ENCODE peak calls at places on chromosome 11, in four cellular contexts. N, D, H and B are unnamed samples.

GRCh38 chr11:46894961-46895360 is 23.4 kb downstream of the LRP4 start:
- DNase-seq in N (no peak), D (no peak), H (no peak), B (no peak)

GRCh38 chr11:95835351-95835750 is 45.1 kb downstream of the CEP57 start:
- DNase-seq in N (no peak), D (no peak), H (no peak), B (no peak)

GRCh38 chr11:14414470-14415461 is 55.8 kb upstream of the RRAS2 start:
- DNase-seq in N (no peak), D (no peak), H (no peak), B (no peak)

GRCh38 chr11:118705111-118705741 is 25.8 kb upstream of the TREH start:
- DNase-seq in N (no peak), D (no peak), H (no peak), B (no peak)

GRCh38 chr11:8004008-8004407 is 16.9 kb downstream of the EIF3F start:
- DNase-seq in N (no peak), D (no peak), H (no peak), B (no peak)

GRCh38 chr11:3160252-3161031 is 4.7 kb downstream of the OSBPL5 start:
- DNase-seq in N (peak; percentile 46), D (peak; percentile 87), H (peak; percentile 92), B (peak; percentile 6)

GRCh38 chr11:21105196-21105917 is 436.0 kb downstream of the NELL1 start:
- DNase-seq in N (no peak), D (no peak), H (no peak), B (no peak)

GRCh38 chr11:126823271-126823670 is 177.3 kb downstream of the KIRREL3 start:
- DNase-seq in N (no peak), D (no peak), H (no peak), B (no peak)

GRCh38 chr11:101848262-101848661 is 66.5 kb upstream of the CEP126 start:
- DNase-seq in N (no peak), D (no peak), H (peak; percentile 8), B (no peak)

GRCh38 chr11:131957891-131958290 is 587.5 kb downstream of the NTM start:
- DNase-seq in N (no peak), D (no peak), H (no peak), B (no peak)

GRCh38 chr11:98099371-98099770 is 921.4 kb upstream of the CNTN5 start:
- DNase-seq in N (no peak), D (no peak), H (no peak), B (no peak)

GRCh38 chr11:134164490-134165370 is 59.0 kb downstream of the NCAPD3 start:
- DNase-seq in N (no peak), D (no peak), H (no peak), B (no peak)

GRCh38 chr11:34219862-34220490 is 114.5 kb downstream of the NAT10 start:
- DNase-seq in N (no peak), D (no peak), H (no peak), B (no peak)

GRCh38 chr11:44470849-44471248 is 94.6 kb upstream of the CD82 start:
- DNase-seq in N (no peak), D (no peak), H (no peak), B (no peak)

GRCh38 chr11:26527685-26528084 is 44.4 kb downstream of the MUC15 start:
- DNase-seq in N (no peak), D (no peak), H (no peak), B (no peak)

GRCh38 chr11:9772218-9772617 is 108.3 kb downstream of the SWAP70 start:
- DNase-seq in N (no peak), D (no peak), H (no peak), B (no peak)

GRCh38 chr11:86486261-86487030 is 111.8 kb downstream of the CCDC81 start:
- DNase-seq in N (no peak), D (no peak), H (no peak), B (no peak)

GRCh38 chr11:106998126-106998525 is 20.1 kb downstream of the GUCY1A2 start:
- DNase-seq in N (no peak), D (no peak), H (no peak), B (no peak)

GRCh38 chr11:120929090-120929489 is 94.8 kb upstream of the TBCEL start:
- DNase-seq in N (no peak), D (no peak), H (no peak), B (no peak)

GRCh38 chr11:10809373-10810199 is 860 bp upstream of the EIF4G2 start:
- DNase-seq in N (peak; percentile 19), D (peak; percentile 34), H (peak; percentile 80), B (no peak)

GRCh38 chr11:123560001-123560400 is 94.4 kb downstream of the SCN3B start:
- DNase-seq in N (no peak), D (no peak), H (no peak), B (no peak)

GRCh38 chr11:45930031-45930794 is 7.8 kb downstream of the LARGE2 start:
- DNase-seq in N (no peak), D (no peak), H (no peak), B (no peak)

GRCh38 chr11:106943089-106943488 is 75.2 kb downstream of the GUCY1A2 start:
- DNase-seq in N (no peak), D (no peak), H (no peak), B (no peak)

GRCh38 chr11:61919841-61920631 is 2.7 kb upstream of the RAB3IL1 start:
- DNase-seq in N (no peak), D (no peak), H (no peak), B (no peak)

GRCh38 chr11:73398132-73398526 is 21.9 kb downstream of the RELT start:
- DNase-seq in N (no peak), D (no peak), H (no peak), B (no peak)

GRCh38 chr11:43359432-43359818 is 705 bp downstream of the TTC17 start:
- DNase-seq in N (no peak), D (no peak), H (peak; percentile 58), B (no peak)

DNA sequence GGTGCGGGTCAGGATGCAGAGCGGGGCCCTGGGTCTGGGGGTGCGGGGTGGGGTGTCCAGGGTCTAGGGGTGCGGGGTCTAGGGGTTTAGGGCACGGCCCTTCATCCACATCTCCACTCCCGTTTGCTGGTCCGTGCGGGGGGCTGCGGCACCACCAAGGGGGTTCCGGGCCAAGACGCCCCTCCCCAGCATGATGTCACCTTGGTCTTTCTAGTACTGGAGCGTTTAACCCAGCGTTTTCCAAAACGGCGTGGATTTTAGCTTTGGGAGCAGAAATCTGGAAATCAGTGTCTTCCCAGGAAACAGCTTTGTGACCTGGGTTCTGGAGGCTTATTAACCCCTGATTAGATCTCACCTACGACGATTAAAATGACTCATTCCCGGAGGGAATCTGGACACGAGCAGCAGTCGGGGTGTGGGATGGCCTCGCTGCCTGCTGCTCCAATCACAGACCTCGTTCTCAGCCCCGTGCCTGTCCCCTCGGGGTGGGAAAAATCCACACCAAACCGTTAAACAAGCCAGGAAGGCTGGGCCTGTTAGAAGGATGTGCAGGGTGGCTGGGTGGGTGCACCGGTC is 759 bp downstream of the AP2A2 start:
- DNase-seq in N (peak; percentile 10), D (no peak), H (peak; percentile 85), B (no peak)
- TF ChIP-seq POLR2AphosphoS5 in N (no peak), D (no peak), H (peak; percentile 52), B (no peak)

GRCh38 chr11:638616-639323 is 1.7 kb downstream of the DRD4 start:
- DNase-seq in N (no peak), D (no peak), H (no peak), B (no peak)
- TF ChIP-seq EZH2 in N (no peak), D (no peak), H (no peak), B (no peak)

GRCh38 chr11:68036717-68037239 is 2.0 kb upstream of the TCIRG1 start:
- DNase-seq in N (no peak), D (no peak), H (no peak), B (no peak)
- TF ChIP-seq POLR2AphosphoS5 in N (no peak), D (no peak), H (no peak), B (peak; percentile 36)

GRCh38 chr11:75495749-75496641 is 29.7 kb downstream of the GDPD5 start:
- DNase-seq in N (no peak), D (peak; percentile 29), H (peak; percentile 55), B (no peak)

GRCh38 chr11:75500742-75501141 is 25.0 kb downstream of the GDPD5 start:
- DNase-seq in N (no peak), D (no peak), H (no peak), B (no peak)

GRCh38 chr11:75499423-75500305 is 26.1 kb downstream of the GDPD5 start:
- DNase-seq in N (no peak), D (no peak), H (no peak), B (no peak)

GRCh38 chr11:75498556-75499255 is 27.0 kb downstream of the GDPD5 start:
- DNase-seq in N (no peak), D (no peak), H (no peak), B (no peak)

GRCh38 chr11:75497788-75498404 is 27.8 kb downstream of the GDPD5 start:
- DNase-seq in N (no peak), D (no peak), H (no peak), B (no peak)
- TF ChIP-seq EZH2 in N (no peak), D (no peak), H (no peak), B (no peak)

GRCh38 chr11:57109331-57109730 is 72.4 kb upstream of the LRRC55 start:
- DNase-seq in N (no peak), D (no peak), H (no peak), B (no peak)
- TF ChIP-seq POLR2AphosphoS5 in N (no peak), D (no peak), H (no peak), B (no peak)

DNA sequence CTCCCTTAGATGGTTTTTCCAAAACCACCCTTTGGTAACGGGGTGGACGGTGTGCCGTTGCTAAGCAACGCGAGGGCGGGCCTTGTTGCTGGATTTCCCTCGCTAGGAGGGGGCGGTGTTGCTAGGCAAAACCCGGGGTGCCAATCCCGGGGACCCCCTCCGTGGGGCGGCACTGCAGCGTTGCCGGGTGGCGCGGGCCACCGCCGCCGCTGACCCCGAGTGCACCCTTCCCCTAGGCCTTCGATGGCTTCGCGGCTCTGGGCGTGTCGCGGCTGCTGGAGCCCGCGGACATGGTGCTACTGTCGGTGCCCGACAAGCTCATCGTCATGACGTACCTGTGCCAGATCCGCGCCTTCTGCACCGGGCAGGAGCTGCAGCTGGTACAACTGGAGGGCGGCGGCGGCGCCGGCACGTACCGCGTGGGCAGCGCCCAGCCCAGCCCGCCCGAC is 8.9 kb downstream of the EHBP1L1 start:
- DNase-seq in N (no peak), D (no peak), H (no peak), B (no peak)
- TF ChIP-seq EZH2 in N (no peak), D (peak; percentile 53), H (no peak), B (no peak)

DNA sequence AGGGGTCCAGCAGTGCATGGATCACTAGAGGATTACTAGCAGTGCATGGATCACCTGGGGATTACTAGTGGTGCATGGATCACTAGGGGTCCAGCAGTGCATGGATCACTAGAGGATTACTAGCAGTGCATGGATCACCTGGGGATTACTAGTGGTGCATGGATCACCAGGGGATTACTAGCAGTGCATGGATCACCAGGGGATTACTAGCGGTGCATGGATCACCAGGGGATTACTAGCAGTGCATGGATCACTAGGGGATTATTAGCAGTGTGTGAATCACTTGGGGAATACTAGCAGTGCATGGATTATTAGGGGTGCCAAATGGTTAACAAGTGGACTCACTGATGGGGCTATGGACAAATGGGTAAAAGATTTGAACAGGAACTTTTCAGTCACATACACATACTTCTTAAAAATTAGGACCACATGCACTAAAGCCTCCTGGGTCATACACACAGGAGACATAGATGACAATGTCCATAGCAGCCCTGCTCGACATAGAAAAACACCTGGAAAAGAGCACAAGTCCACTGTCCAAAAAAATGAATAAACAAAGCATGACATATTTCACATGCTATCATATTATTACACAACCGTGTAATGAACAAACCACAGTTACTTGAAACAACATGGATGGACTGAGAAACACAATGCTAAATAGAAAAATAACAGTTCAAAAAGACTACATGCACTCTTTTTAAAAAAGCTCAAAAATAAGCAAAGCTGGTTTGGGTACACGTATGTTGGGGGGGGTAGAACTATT is 109.8 kb downstream of the CD44 start:
- DNase-seq in N (no peak), D (no peak), H (peak; percentile 9), B (no peak)
- TF ChIP-seq POLR2AphosphoS5 in N (no peak), D (no peak), H (no peak), B (no peak)